ENCODE peak calls at places on chromosomes 7 and 10, in four cellular contexts. X, H, L and U are unnamed samples.

GRCh38 chr7:157017149-157017548 is 6.7 kb upstream of the MNX1 start:
- DNase-seq in X (no peak), L (no peak), H (no peak), U (no peak)

GRCh38 chr7:39592586-39592985 is 26.4 kb downstream of the YAE1 start:
- DNase-seq in H (peak), X (peak), L (no peak), U (peak)

GRCh38 chr10:125035136-125035535 is 93.2 kb downstream of the ZRANB1 start:
- DNase-seq in X (peak), L (no peak), H (peak), U (peak)

GRCh38 chr7:158588878-158589442 is 1.3 kb upstream of the PTPRN2 start:
- DNase-seq in H (no peak), L (no peak), X (no peak), U (no peak)

GRCh38 chr7:44145419-44145968 is 4.4 kb upstream of the MYL7 start:
- DNase-seq in H (no peak), L (peak), X (no peak), U (no peak)

GRCh38 chr7:46934198-46934825 is 647.6 kb downstream of the TNS3 start:
- DNase-seq in X (no peak), L (no peak), H (peak), U (peak)

GRCh38 chr7:124764847-124765400 is 668 bp downstream of the GPR37 start:
- DNase-seq in X (peak), H (no peak), L (peak), U (no peak)

GRCh38 chr7:35799846-35800717 is 775 bp upstream of the SEPTIN7 start:
- DNase-seq in X (peak), H (peak), L (peak), U (peak)

GRCh38 chr7:5426226-5426475 is 2.5 kb upstream of the TNRC18 start:
- DNase-seq in X (peak), L (no peak), H (peak), U (no peak)

GRCh38 chr7:149476791-149477190 is 15.9 kb upstream of the ZNF777 start:
- DNase-seq in H (no peak), L (no peak), X (no peak), U (no peak)

GRCh38 chr7:149473251-149473650 is 12.4 kb upstream of the ZNF777 start:
- DNase-seq in L (no peak), X (no peak), H (no peak), U (no peak)

GRCh38 chr7:149477494-149478443 is 16.9 kb upstream of the ZNF777 start:
- DNase-seq in H (no peak), X (no peak), L (no peak), U (no peak)

GRCh38 chr7:149474309-149475120 is 13.7 kb upstream of the ZNF777 start:
- DNase-seq in H (no peak), X (no peak), L (no peak), U (no peak)

DNA sequence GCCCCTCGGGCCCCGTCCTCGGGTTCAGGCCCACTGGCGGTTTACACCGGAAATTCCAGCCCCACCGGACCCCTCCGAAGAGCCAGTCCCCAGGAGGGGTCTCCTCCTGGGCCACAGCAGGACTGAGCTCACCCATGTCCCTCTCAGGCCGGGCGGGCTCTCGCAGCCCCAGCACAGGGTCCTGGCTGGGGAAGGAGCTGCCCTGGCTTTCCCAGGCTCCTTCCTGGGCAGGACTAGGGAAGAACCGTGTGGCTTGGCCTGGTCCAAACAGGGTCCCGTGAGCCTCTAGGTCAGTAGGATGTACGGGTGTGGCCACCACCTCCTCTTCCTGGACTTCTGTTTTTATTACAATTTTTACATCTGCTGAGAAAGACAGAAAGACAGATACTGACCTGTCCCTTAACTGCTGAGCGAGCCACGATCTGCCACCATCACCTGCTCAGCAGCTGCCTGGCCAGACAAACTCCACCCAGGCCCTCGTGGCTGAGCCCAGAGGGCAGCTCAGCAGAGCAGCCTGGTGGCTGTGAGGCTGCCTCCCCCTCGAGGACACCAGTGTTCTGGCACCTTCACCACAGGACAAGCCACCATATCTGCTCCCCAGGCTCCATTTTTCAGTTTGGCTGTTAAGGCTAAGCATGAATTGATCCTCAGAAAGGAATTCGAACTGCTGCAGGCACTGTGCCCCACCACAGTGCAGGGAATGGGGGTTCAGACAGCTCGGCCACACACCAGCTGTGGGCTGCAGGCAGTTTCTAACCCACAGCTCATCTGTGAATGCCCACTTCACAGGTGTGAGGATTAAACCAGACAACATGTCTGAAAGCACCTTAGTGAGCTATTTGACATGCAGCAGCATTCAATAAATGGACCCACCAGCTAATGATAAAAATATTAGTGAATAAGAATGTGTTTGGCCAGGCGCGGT is 14.5 kb upstream of the ZNF777 start:
- DNase-seq in H (no peak), X (no peak), L (no peak), U (no peak)
- H3K9ac ChIP-seq in H (no peak), X (no peak), L (no peak), U (no peak)

DNA sequence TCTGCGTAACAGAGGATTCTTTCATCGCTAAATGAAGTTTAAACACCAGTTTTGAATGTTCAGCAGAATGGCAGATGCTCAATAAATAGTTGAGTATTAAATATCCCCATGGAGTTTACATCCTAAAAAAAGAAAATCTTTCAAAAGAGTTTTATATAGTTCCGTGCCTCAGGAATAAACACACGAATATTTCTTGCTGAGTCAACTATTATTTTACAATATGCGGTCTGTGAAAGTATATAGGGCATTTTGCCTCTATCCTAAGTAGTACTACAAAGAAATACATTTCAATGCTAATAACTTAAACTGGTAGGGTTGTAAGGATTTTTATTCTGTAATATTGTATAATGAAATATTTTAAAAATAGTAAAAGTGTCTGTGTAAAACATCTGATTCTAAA is 1.3 kb downstream of the DBF4 start:
- DNase-seq in H (no peak), L (no peak), X (peak), U (peak)
- H3K4me3 ChIP-seq in H (peak), L (peak), X (peak), U (peak)

GRCh38 chr10:63265646-63266207 is 132.6 kb downstream of the NRBF2 start:
- DNase-seq in X (no peak), H (no peak), L (no peak), U (peak)
- H3K9ac ChIP-seq in X (peak), H (peak), L (no peak), U (peak)

GRCh38 chr7:116708248-116708647 is 36.3 kb downstream of the MET start:
- DNase-seq in L (no peak), H (peak), X (no peak), U (no peak)

GRCh38 chr7:116705419-116705818 is 33.4 kb downstream of the MET start:
- DNase-seq in H (no peak), X (no peak), L (no peak), U (no peak)

GRCh38 chr7:116707289-116707688 is 35.3 kb downstream of the MET start:
- DNase-seq in L (no peak), H (no peak), X (no peak), U (no peak)

GRCh38 chr7:116704650-116705049 is 32.7 kb downstream of the MET start:
- DNase-seq in H (no peak), X (no peak), L (no peak), U (no peak)

GRCh38 chr7:116706668-116707126 is 34.7 kb downstream of the MET start:
- DNase-seq in X (peak), H (peak), L (no peak), U (peak)
- H3K4me3 ChIP-seq in X (peak), H (peak), L (no peak), U (peak)

GRCh38 chr7:51256916-51257315 is 59.7 kb downstream of the COBL start:
- DNase-seq in H (no peak), L (no peak), X (no peak), U (no peak)
- H3K9ac ChIP-seq in H (no peak), L (no peak), X (no peak), U (no peak)

DNA sequence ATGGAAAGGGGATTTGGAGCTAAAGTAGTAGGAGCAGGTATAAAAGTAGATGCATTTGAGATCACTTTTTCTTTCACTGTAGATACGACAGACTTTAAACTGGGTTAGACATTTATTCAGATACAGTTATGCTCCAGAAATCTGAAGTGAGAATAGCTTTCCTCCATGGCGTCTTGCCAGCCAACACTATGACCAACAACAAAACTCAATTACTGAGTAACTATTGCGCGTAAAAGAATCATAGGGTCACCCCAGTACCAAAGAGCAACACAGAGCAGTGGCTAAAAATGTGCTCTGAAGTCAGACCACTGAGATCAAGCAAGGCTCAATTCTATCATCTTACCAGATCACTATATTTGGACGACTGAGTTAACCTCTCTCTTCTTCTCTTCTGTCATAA is 262.5 kb upstream of the SORCS1 start:
- DNase-seq in L (no peak), H (no peak), X (no peak), U (no peak)
- H3K4me3 ChIP-seq in L (no peak), H (no peak), X (no peak), U (no peak)

DNA sequence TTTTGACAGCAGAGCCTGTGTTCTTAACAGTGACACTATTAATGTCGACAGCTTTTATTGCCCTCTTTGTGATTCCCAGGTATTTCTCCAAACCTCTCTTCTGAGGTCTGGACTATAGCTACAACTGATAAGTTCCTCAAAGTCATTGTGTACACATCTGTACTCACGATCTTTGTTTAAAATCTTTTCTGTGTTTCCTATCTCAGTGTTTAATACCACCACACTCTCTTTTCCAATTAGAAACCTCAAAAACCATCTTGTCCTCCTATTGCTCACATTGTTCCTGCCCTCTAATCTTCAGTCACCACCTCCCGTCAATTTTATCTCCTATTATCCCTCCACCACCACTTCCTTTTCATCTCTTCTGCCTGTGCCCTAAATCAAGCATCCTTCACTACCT is 12.9 kb upstream of the WASL start:
- DNase-seq in X (no peak), L (no peak), H (no peak), U (no peak)
- H3K9ac ChIP-seq in X (no peak), L (no peak), H (no peak), U (no peak)

GRCh38 chr10:34809796-34810195 is 5.3 kb downstream of the PARD3 start:
- DNase-seq in H (no peak), L (no peak), X (no peak), U (no peak)
- H3K4me3 ChIP-seq in H (no peak), L (no peak), X (no peak), U (peak)

GRCh38 chr10:82212753-82213152 is 337.8 kb downstream of the NRG3 start:
- DNase-seq in L (no peak), H (no peak), X (no peak), U (no peak)

GRCh38 chr10:82211331-82211730 is 336.3 kb downstream of the NRG3 start:
- DNase-seq in L (peak), X (no peak), H (no peak), U (no peak)

DNA sequence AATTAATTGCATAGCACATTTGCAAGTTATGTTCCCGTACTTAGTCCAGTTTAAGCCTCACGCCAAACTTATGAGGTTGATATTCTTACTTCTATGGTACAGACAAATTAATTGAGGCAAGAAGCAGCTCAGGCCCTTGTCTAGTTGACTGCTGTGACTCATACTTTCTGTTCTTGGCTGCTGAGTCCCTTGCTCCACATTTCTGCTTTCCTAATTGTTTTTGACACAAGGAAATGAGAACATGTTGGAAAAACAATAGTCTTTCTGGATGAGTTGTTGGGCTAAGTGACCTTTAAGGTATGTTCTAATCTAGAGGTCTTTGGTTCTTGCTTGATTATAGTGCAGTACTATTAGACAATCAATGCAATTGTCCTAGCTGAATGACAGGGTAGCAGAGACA is 331.8 kb downstream of the NRG3 start:
- DNase-seq in L (no peak), X (no peak), H (peak), U (no peak)
- H3K9ac ChIP-seq in L (no peak), X (no peak), H (no peak), U (no peak)